ENCODE peak calls at places on chromosome 11, in seven cellular contexts. V is IMR-90, Y is neuronal stem cell, D is mesendoderm, G is mesenchymal stem cell, W is trophoblast cell, H is H9. F is an unnamed sample.

GRCh38 chr11:7246179-7246578 is 5.5 kb upstream of the SYT9 start:
- DNase-seq in V (no peak), H (no peak), Y (no peak), W (peak; percentile 23), D (no peak), G (no peak), F (no peak)

GRCh38 chr11:62352355-62353336 is 15.4 kb downstream of the ASRGL1 start:
- DNase-seq in H (no peak), D (no peak), Y (no peak), G (no peak), V (no peak), W (no peak), F (no peak)

GRCh38 chr11:12280199-12280837 is 97.1 kb upstream of the PARVA start:
- DNase-seq in H (peak; percentile 27), Y (no peak), W (no peak), D (no peak), G (no peak), V (no peak), F (peak; percentile 24)

GRCh38 chr11:128733440-128734115 is 39.7 kb downstream of the FLI1 start:
- DNase-seq in V (peak; percentile 66), W (peak; percentile 66), D (peak; percentile 96), G (peak; percentile 60), Y (peak; percentile 60), H (peak; percentile 87), F (peak; percentile 64)

GRCh38 chr11:13104619-13105236 is 95.6 kb downstream of the RASSF10 start:
- DNase-seq in W (no peak), G (no peak), V (no peak), D (no peak), H (no peak), Y (no peak), F (no peak)

GRCh38 chr11:79119491-79120284 is 321.1 kb downstream of the TENM4 start:
- DNase-seq in Y (peak; percentile 50), V (no peak), H (no peak), W (no peak), G (no peak), D (peak; percentile 86), F (no peak)

GRCh38 chr11:4480577-4481539 is 1.6 kb upstream of the OR52K1 start:
- DNase-seq in Y (no peak), H (no peak), D (no peak), G (no peak), V (no peak), W (peak; percentile 65), F (no peak)

GRCh38 chr11:42555197-42555596 is 756.6 kb upstream of the API5 start:
- DNase-seq in V (no peak), G (no peak), W (no peak), Y (no peak), D (peak; percentile 8), H (no peak), F (no peak)

GRCh38 chr11:65887723-65888162 is 528 bp downstream of the FIBP start:
- DNase-seq in Y (no peak), D (no peak), W (no peak), V (peak; percentile 63), G (no peak), H (no peak), F (no peak)

GRCh38 chr11:133790995-133791394 is 54.3 kb downstream of the SPATA19 start:
- DNase-seq in V (no peak), Y (no peak), H (no peak), D (peak; percentile 23), W (no peak), G (no peak), F (no peak)

GRCh38 chr11:72141066-72141465 is 5.5 kb downstream of the FOLR3 start:
- DNase-seq in Y (no peak), H (no peak), V (peak; percentile 90), W (peak; percentile 89), D (no peak), G (peak; percentile 27), F (no peak)

GRCh38 chr11:132036751-132037466 is 666.5 kb downstream of the NTM start:
- DNase-seq in W (no peak), V (peak; percentile 58), Y (no peak), H (no peak), D (no peak), G (no peak), F (no peak)

GRCh38 chr11:132037961-132038360 is 667.5 kb downstream of the NTM start:
- DNase-seq in D (no peak), V (no peak), H (no peak), G (no peak), W (peak; percentile 49), Y (no peak), F (no peak)

GRCh38 chr11:132039521-132039920 is 669.1 kb downstream of the NTM start:
- DNase-seq in V (no peak), H (no peak), W (no peak), G (no peak), D (no peak), Y (no peak), F (no peak)

GRCh38 chr11:132035736-132036135 is 665.3 kb downstream of the NTM start:
- DNase-seq in V (no peak), G (no peak), Y (no peak), D (peak; percentile 72), W (no peak), H (no peak), F (no peak)

DNA sequence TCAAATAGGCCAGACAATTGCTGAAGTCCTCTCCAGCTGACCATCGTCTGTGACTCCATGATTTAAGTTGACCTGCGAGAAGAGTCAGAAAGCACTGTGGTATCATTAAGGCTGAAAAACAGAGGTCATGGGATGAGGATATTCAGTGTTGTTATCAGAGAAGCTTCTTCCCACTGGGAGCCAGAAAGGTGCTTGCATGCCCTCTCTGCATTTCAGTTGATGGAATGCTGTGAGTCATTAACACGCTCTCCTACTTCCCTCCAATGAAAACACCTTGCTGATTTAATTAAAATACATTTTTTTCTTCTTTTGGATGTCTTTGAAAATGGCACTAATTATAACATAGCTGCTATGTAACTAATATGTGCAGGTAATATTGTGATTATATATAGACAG is 667.0 kb downstream of the NTM start:
- DNase-seq in D (peak; percentile 77), W (no peak), V (no peak), H (no peak), Y (no peak), G (no peak), F (no peak)
- H3K23ac ChIP-seq in D (no peak overlapping the region), W (no peak overlapping the region), V (no peak overlapping the region), H (no peak overlapping the region), Y (no peak overlapping the region), G (no peak overlapping the region), F (no peak overlapping the region)

DNA sequence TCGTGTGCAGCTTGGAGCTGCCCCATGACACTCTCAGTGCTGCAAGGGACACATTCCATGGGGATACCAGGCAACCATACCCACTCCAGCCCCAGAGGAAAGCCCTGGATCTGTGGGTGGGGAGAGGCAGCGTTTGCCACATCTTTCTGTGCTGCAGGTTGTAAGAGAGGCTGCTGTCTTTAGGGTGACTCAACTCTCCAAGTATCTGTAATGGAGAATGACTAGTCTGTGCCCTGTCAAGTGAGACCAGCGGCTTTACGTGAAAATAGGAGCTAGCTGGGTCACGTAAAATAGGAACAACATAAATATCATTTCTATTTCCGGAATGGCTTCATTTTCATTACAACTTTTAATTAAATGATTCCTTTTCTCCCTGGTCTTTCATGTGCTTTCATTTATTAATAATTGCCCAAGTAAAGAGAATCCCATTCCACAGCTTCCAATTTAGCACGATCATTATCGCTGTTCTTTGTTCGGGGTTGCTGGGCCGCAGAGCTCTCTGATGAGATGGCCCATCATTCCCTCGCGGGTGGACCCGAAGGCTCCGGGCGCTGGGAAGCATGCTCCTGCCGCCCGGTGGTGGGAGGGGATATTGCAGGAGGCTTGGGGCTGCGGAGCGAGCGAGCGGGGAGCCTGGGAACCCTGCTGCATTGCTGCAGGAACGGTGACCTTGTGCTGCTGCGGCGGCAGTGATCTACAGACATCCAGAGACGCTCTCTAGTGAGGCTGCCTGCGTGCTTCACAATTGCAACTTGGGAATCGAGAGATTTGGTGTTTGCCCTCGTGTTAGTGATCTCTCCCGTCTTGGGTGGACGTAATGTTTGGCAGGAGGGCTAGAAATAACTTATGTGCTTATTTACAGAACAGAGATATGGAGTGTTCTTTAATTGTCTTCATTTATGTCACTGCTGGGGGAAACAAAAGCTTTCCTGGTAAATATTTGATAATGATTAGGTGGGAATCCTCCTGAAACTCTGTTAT is 10.6 kb downstream of the SLC6A5 start:
- DNase-seq in V (peak; percentile 48), D (peak; percentile 87), Y (peak; percentile 77), G (peak; percentile 64), H (peak; percentile 91), W (peak; percentile 75), F (peak; percentile 68)
- H3K23ac ChIP-seq in V (no peak overlapping the region), D (no peak overlapping the region), Y (no peak overlapping the region), G (no peak overlapping the region), H (no peak overlapping the region), W (no peak overlapping the region), F (no peak overlapping the region)

GRCh38 chr11:17517186-17517585 is 27.0 kb downstream of the USH1C start:
- DNase-seq in H (no peak), V (no peak), G (no peak), W (no peak), D (no peak), Y (no peak), F (no peak)

GRCh38 chr11:17521106-17521900 is 22.9 kb downstream of the USH1C start:
- DNase-seq in V (no peak), D (no peak), Y (no peak), H (no peak), G (no peak), W (no peak), F (no peak)

GRCh38 chr11:17519486-17519885 is 24.7 kb downstream of the USH1C start:
- DNase-seq in W (no peak), G (no peak), V (no peak), D (no peak), Y (no peak), H (no peak), F (no peak)

GRCh38 chr11:17518366-17518765 is 25.9 kb downstream of the USH1C start:
- DNase-seq in H (no peak), V (no peak), G (no peak), D (no peak), Y (no peak), W (no peak), F (no peak)

GRCh38 chr11:17519031-17519430 is 25.2 kb downstream of the USH1C start:
- DNase-seq in V (no peak), G (no peak), H (no peak), Y (no peak), D (no peak), W (no peak), F (no peak)
- H3K23ac ChIP-seq in V (no peak overlapping the region), G (no peak overlapping the region), H (no peak overlapping the region), Y (no peak overlapping the region), D (no peak overlapping the region), W (no peak overlapping the region), F (no peak overlapping the region)

GRCh38 chr11:56714206-56714605 is 15.3 kb downstream of the OR9G1 start:
- DNase-seq in W (no peak), G (no peak), Y (no peak), V (no peak), H (no peak), D (no peak), F (no peak)

DNA sequence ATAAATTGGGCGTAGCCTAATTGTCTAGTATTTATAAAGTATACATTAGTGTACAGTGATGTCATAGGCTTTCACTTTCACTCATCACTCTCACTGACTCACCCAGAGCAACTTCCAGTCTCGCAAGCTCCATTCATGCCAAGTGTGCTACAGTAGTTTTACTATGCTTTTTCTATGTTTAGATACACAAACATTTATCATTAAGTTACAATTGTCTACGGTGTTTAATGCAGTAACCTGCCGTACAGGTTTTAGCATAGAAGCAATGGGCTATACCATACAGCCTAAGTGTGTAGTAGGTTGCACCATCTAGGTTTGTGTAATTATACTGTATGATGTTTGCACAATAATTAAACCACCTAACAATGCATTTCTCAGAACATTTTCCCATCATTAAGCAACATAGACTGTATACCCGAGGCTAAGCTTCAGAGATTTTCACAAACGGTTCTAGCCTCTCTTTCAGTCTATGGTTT is 17.5 kb downstream of the OR9G1 start:
- DNase-seq in D (no peak), G (no peak), V (no peak), W (no peak), H (no peak), Y (no peak), F (no peak)
- H3K23ac ChIP-seq in D (no peak overlapping the region), G (no peak overlapping the region), V (no peak overlapping the region), W (no peak overlapping the region), H (no peak overlapping the region), Y (no peak overlapping the region), F (no peak overlapping the region)